ENCODE peak calls at places on chromosomes 7 and 10, in eight cellular contexts. One of them, this sample, is unnamed.

GRCh38 chr10:88728107-88728763 is 22.2 kb downstream of the LIPK start:
- DNase-seq in HEK293T: peak; percentile 22
- DNase-seq in dorsolateral prefrontal cortex: no peak
- DNase-seq in cardiac muscle cell: peak; percentile 17
- DNase-seq in CMK: no peak
- DNase-seq in T-helper 2 cell: peak; percentile 6
- DNase-seq in cardiac fibroblast: peak; percentile 4
- DNase-seq in activated CD4-positive, alpha-beta T cell treated with anti-CD3 and anti-CD28 coated beads for 1 hour: no peak
- DNase-seq in this sample: no peak

GRCh38 chr7:101589052-101589451 is 40.0 kb downstream of the MYL10 start:
- DNase-seq in HEK293T: peak; percentile 4
- DNase-seq in cardiac muscle cell: no peak
- DNase-seq in CMK: no peak
- DNase-seq in cardiac fibroblast: no peak
- DNase-seq in activated CD4-positive, alpha-beta T cell treated with anti-CD3 and anti-CD28 coated beads for 1 hour: no peak
- DNase-seq in dorsolateral prefrontal cortex: no peak
- DNase-seq in T-helper 2 cell: no peak
- DNase-seq in this sample: no peak

GRCh38 chr7:135407884-135408283 is 102.0 kb downstream of the CNOT4 start:
- DNase-seq in CMK: no peak
- DNase-seq in HEK293T: no peak
- DNase-seq in T-helper 2 cell: no peak
- DNase-seq in dorsolateral prefrontal cortex: no peak
- DNase-seq in cardiac fibroblast: no peak
- DNase-seq in activated CD4-positive, alpha-beta T cell treated with anti-CD3 and anti-CD28 coated beads for 1 hour: no peak
- DNase-seq in cardiac muscle cell: no peak
- DNase-seq in this sample: no peak

GRCh38 chr10:14240253-14241189 is 90.2 kb downstream of the FRMD4A start:
- DNase-seq in CMK: no peak
- DNase-seq in HEK293T: no peak
- DNase-seq in dorsolateral prefrontal cortex: no peak
- DNase-seq in T-helper 2 cell: no peak
- DNase-seq in cardiac fibroblast: no peak
- DNase-seq in activated CD4-positive, alpha-beta T cell treated with anti-CD3 and anti-CD28 coated beads for 1 hour: no peak
- DNase-seq in cardiac muscle cell: peak; percentile 9
- DNase-seq in this sample: peak; percentile 62

GRCh38 chr10:24858244-24858907 is 94.0 kb downstream of the PRTFDC1 start:
- DNase-seq in activated CD4-positive, alpha-beta T cell treated with anti-CD3 and anti-CD28 coated beads for 1 hour: no peak
- DNase-seq in T-helper 2 cell: no peak
- DNase-seq in CMK: no peak
- DNase-seq in cardiac muscle cell: peak; percentile 86
- DNase-seq in dorsolateral prefrontal cortex: no peak
- DNase-seq in HEK293T: no peak
- DNase-seq in cardiac fibroblast: peak; percentile 93
- DNase-seq in this sample: no peak

GRCh38 chr7:155998328-155998691 is 186.0 kb upstream of the SHH start:
- DNase-seq in HEK293T: no peak
- DNase-seq in cardiac muscle cell: no peak
- DNase-seq in T-helper 2 cell: no peak
- DNase-seq in cardiac fibroblast: no peak
- DNase-seq in activated CD4-positive, alpha-beta T cell treated with anti-CD3 and anti-CD28 coated beads for 1 hour: no peak
- DNase-seq in dorsolateral prefrontal cortex: no peak
- DNase-seq in CMK: no peak
- DNase-seq in this sample: no peak

GRCh38 chr7:78395298-78396120 is 596.9 kb downstream of the PHTF2 start:
- DNase-seq in cardiac muscle cell: no peak
- DNase-seq in cardiac fibroblast: no peak
- DNase-seq in CMK: no peak
- DNase-seq in dorsolateral prefrontal cortex: no peak
- DNase-seq in activated CD4-positive, alpha-beta T cell treated with anti-CD3 and anti-CD28 coated beads for 1 hour: no peak
- DNase-seq in T-helper 2 cell: no peak
- DNase-seq in HEK293T: no peak
- DNase-seq in this sample: no peak

GRCh38 chr10:29920408-29921070 is 138.8 kb downstream of the JCAD start:
- DNase-seq in activated CD4-positive, alpha-beta T cell treated with anti-CD3 and anti-CD28 coated beads for 1 hour: no peak
- DNase-seq in CMK: no peak
- DNase-seq in cardiac fibroblast: no peak
- DNase-seq in cardiac muscle cell: no peak
- DNase-seq in dorsolateral prefrontal cortex: no peak
- DNase-seq in HEK293T: no peak
- DNase-seq in T-helper 2 cell: no peak
- DNase-seq in this sample: no peak

GRCh38 chr10:72126184-72126871 is 38.0 kb upstream of the SPOCK2 start:
- DNase-seq in cardiac muscle cell: peak; percentile 78
- DNase-seq in cardiac fibroblast: peak; percentile 82
- DNase-seq in HEK293T: no peak
- DNase-seq in CMK: no peak
- DNase-seq in activated CD4-positive, alpha-beta T cell treated with anti-CD3 and anti-CD28 coated beads for 1 hour: no peak
- DNase-seq in T-helper 2 cell: no peak
- DNase-seq in dorsolateral prefrontal cortex: no peak
- DNase-seq in this sample: peak; percentile 45

This sample was measured in SK-N-SH.